ENCODE peak calls at places on chromosome 5, in four cellular contexts. B, M, P and Y are unnamed samples.

GRCh38 chr5:141172381-141173204 is at the start of gene PCDHB7:
- DNase-seq in B (no peak), M (no peak), P (no peak), Y (no peak)

GRCh38 chr5:32455311-32455710 is 10.8 kb upstream of the ZFR start:
- DNase-seq in B (no peak), M (no peak), P (no peak), Y (no peak)

GRCh38 chr5:96680759-96681158 is 18.6 kb downstream of the CAST start:
- DNase-seq in B (no peak), M (no peak), P (no peak), Y (no peak)

GRCh38 chr5:45695011-45695667 is 1.0 kb downstream of the HCN1 start:
- DNase-seq in B (no peak), M (no peak), P (peak; percentile 19), Y (no peak)

GRCh38 chr5:67425514-67425913 is 228.9 kb upstream of the CD180 start:
- DNase-seq in B (no peak), M (no peak), P (no peak), Y (no peak)

GRCh38 chr5:38500861-38501260 is 55.6 kb downstream of the LIFR start:
- DNase-seq in B (no peak), M (no peak), P (no peak), Y (no peak)

GRCh38 chr5:7754997-7755596 is 95.8 kb downstream of the CFAP90 start:
- DNase-seq in B (no peak), M (peak; percentile 30), P (peak; percentile 57), Y (no peak)

GRCh38 chr5:54825005-54825404 is 160.4 kb downstream of the ESM1 start:
- DNase-seq in B (no peak), M (no peak), P (no peak), Y (no peak)

GRCh38 chr5:81161012-81161601 is 72.0 kb upstream of the CKMT2 start:
- DNase-seq in B (no peak), M (no peak), P (no peak), Y (no peak)